ENCODE peak calls at places on chromosome 2, in six cellular contexts. B, W, P, L, R and M are unnamed samples. For H3K4me1, the result is how much of the 10 kb centered on the place peaks cover.

GRCh38 chr2:64654993-64655666 is 1.4 kb upstream of the SERTAD2 start:
- DNase-seq in W (no peak), B (no peak), L (no peak), P (peak), R (no peak), M (no peak)

GRCh38 chr2:225399509-225399908 is at the start of gene NYAP2:
- DNase-seq in L (no peak), W (no peak), B (no peak), R (no peak), P (no peak), M (no peak)

GRCh38 chr2:241558532-241559488 is at the start of gene BOK:
- DNase-seq in W (peak), B (peak), L (peak), P (peak), R (peak), M (no peak)

GRCh38 chr2:186903183-186903582 is 54.2 kb upstream of the ZSWIM2 start:
- DNase-seq in B (no peak), L (no peak), W (no peak), R (no peak), P (no peak), M (no peak)

GRCh38 chr2:217956895-217957457 is 45.8 kb downstream of the TNS1 start:
- DNase-seq in P (no peak), R (peak), B (peak), W (peak), L (peak), M (no peak)

GRCh38 chr2:196336206-196336605 is 164.8 kb upstream of the STK17B start:
- DNase-seq in W (no peak), B (no peak), L (no peak), R (no peak), P (no peak), M (no peak)

GRCh38 chr2:27857417-27858172 is 32.6 kb downstream of the RBKS start:
- DNase-seq in R (no peak), B (no peak), W (no peak), P (no peak), L (no peak), M (no peak)

GRCh38 chr2:124804014-124804940 is 779.2 kb downstream of the CNTNAP5 start:
- DNase-seq in L (no peak), R (peak), W (no peak), B (no peak), P (peak), M (no peak)

GRCh38 chr2:149857344-149857743 is 269.8 kb upstream of the MMADHC start:
- DNase-seq in B (no peak), P (no peak), W (no peak), R (no peak), L (no peak), M (no peak)

GRCh38 chr2:165373322-165374025 is 96.0 kb upstream of the CSRNP3 start:
- DNase-seq in R (no peak), L (no peak), P (no peak), B (no peak), W (no peak), M (no peak)

GRCh38 chr2:185279999-185280398 is 458.6 kb upstream of the FSIP2 start:
- DNase-seq in R (no peak), W (no peak), L (no peak), B (no peak), P (no peak), M (no peak)

GRCh38 chr2:95061601-95062183 is 36.2 kb downstream of the MAL start:
- DNase-seq in L (no peak), B (no peak), P (no peak), R (peak), W (no peak), M (no peak)

GRCh38 chr2:203814661-203815540 is 52.7 kb upstream of the CTLA4 start:
- DNase-seq in R (peak), L (peak), B (peak), P (peak), W (peak), M (no peak)

GRCh38 chr2:45452866-45453265 is 158.2 kb downstream of the SRBD1 start:
- DNase-seq in B (peak), R (no peak), L (peak), W (no peak), P (no peak), M (no peak)

GRCh38 chr2:130387071-130387400 is 31.2 kb downstream of the PTPN18 start:
- DNase-seq in L (no peak), B (no peak), W (no peak), P (no peak), R (no peak), M (no peak)

GRCh38 chr2:170022692-170023091 is 155.3 kb upstream of the MYO3B start:
- DNase-seq in L (no peak), P (no peak), W (no peak), B (no peak), R (no peak), M (no peak)

GRCh38 chr2:132608222-132608795 is 61.7 kb downstream of the LYPD1 start:
- DNase-seq in L (no peak), W (no peak), B (no peak), P (no peak), R (no peak), M (no peak)

GRCh38 chr2:36352024-36352398 is 3.6 kb upstream of the CRIM1 start:
- DNase-seq in W (no peak), P (no peak), R (no peak), L (no peak), B (no peak), M (no peak)

GRCh38 chr2:174546519-174547506 is 50.8 kb downstream of the WIPF1 start:
- DNase-seq in P (no peak), W (no peak), B (no peak), R (no peak), L (no peak), M (no peak)

GRCh38 chr2:182372661-182373060 is 54.2 kb downstream of the PDE1A start:
- DNase-seq in W (no peak), P (peak), B (no peak), L (peak), R (no peak), M (no peak)

GRCh38 chr2:219031005-219031738 is 10.1 kb downstream of the CFAP65 start:
- DNase-seq in L (no peak), W (no peak), B (no peak), P (no peak), R (no peak), M (no peak)

GRCh38 chr2:16152928-16153753 is 212.8 kb downstream of the MYCN start:
- DNase-seq in R (no peak), W (no peak), B (no peak), L (no peak), P (no peak), M (no peak)

GRCh38 chr2:28588231-28588725 is 92.4 kb downstream of the PLB1 start:
- DNase-seq in W (no peak), R (no peak), P (no peak), B (no peak), L (no peak), M (no peak)

GRCh38 chr2:241309684-241310117 is 5.8 kb downstream of the HDLBP start:
- DNase-seq in R (peak), L (no peak), P (no peak), W (peak), B (no peak), M (no peak)

GRCh38 chr2:226699321-226699720 is 100.3 kb downstream of the IRS1 start:
- DNase-seq in P (no peak), R (peak), W (no peak), B (peak), L (peak), M (no peak)

GRCh38 chr2:8729939-8730338 is 48.1 kb downstream of the ID2 start:
- DNase-seq in P (no peak), B (no peak), R (no peak), W (no peak), L (no peak), M (no peak)

GRCh38 chr2:189683348-189683747 is 8.9 kb downstream of the ANKAR start:
- DNase-seq in W (no peak), B (no peak), R (no peak), P (no peak), L (no peak), M (no peak)

GRCh38 chr2:237434916-237435315 is 21.0 kb upstream of the COL6A3 start:
- DNase-seq in R (peak), P (no peak), B (peak), W (no peak), L (peak), M (no peak)
- H3K4me1 ChIP-seq in R (under half), P (under half), B (under half), W (under half), L (under half), M (under half)

GRCh38 chr2:151409601-151410484 is at the start of gene RIF1:
- DNase-seq in B (peak), P (peak), L (peak), R (peak), W (peak), M (peak)
- TF ChIP-seq POLR2A in B (peak), P (peak), L (peak), R (no peak), W (no peak), M (no peak)

GRCh38 chr2:193778293-193778692 is 1583.6 kb upstream of the TMEFF2 start:
- DNase-seq in L (no peak), P (no peak), B (no peak), R (no peak), W (no peak), M (no peak)

GRCh38 chr2:193776988-193777387 is 1582.3 kb upstream of the TMEFF2 start:
- DNase-seq in B (no peak), W (no peak), R (no peak), P (no peak), L (no peak), M (no peak)
- TF ChIP-seq CTCF in B (no peak), W (no peak), R (no peak), P (no peak), L (no peak), M (no peak)

GRCh38 chr2:223697921-223698645 is 95.9 kb upstream of the SCG2 start:
- DNase-seq in P (no peak), B (no peak), W (no peak), R (no peak), L (no peak), M (no peak)
- H3K4me1 ChIP-seq in P (under half), B (under half), W (under half), R (under half), L (under half), M (under half)

GRCh38 chr2:25041928-25042320 is at the start of gene EFR3B:
- DNase-seq in R (peak), W (peak), B (peak), P (peak), L (peak), M (peak)
- TF ChIP-seq POLR2A in R (no peak), W (no peak), B (peak), P (peak), L (peak), M (no peak)

GRCh38 chr2:43074052-43074451 is 152.4 kb downstream of the ZFP36L2 start:
- DNase-seq in W (no peak), L (no peak), R (peak), B (no peak), P (no peak), M (no peak)

GRCh38 chr2:43076676-43077075 is 149.7 kb downstream of the ZFP36L2 start:
- DNase-seq in R (no peak), B (no peak), P (no peak), W (no peak), L (no peak), M (no peak)

GRCh38 chr2:43074592-43075053 is 151.8 kb downstream of the ZFP36L2 start:
- DNase-seq in B (no peak), P (no peak), L (no peak), W (no peak), R (peak), M (no peak)

GRCh38 chr2:43075906-43076585 is 150.4 kb downstream of the ZFP36L2 start:
- DNase-seq in W (no peak), B (peak), P (no peak), L (peak), R (peak), M (no peak)

GRCh38 chr2:43075054-43075593 is 151.3 kb downstream of the ZFP36L2 start:
- DNase-seq in R (peak), P (no peak), W (peak), B (peak), L (peak), M (no peak)
- TF ChIP-seq CTCF in R (no peak), P (no peak), W (no peak), B (no peak), L (no peak), M (no peak)

GRCh38 chr2:37666772-37667171 is 4.7 kb downstream of the CDC42EP3 start:
- DNase-seq in B (no peak), P (no peak), R (no peak), W (no peak), L (no peak), M (no peak)

GRCh38 chr2:37665038-37665437 is 6.4 kb downstream of the CDC42EP3 start:
- DNase-seq in B (no peak), P (no peak), R (no peak), W (no peak), L (no peak), M (no peak)

GRCh38 chr2:37664190-37664751 is 7.2 kb downstream of the CDC42EP3 start:
- DNase-seq in W (no peak), B (no peak), R (no peak), L (no peak), P (no peak), M (no peak)

GRCh38 chr2:37665622-37666362 is 5.7 kb downstream of the CDC42EP3 start:
- DNase-seq in L (no peak), B (no peak), P (no peak), R (no peak), W (no peak), M (no peak)

GRCh38 chr2:37663390-37663789 is 8.1 kb downstream of the CDC42EP3 start:
- DNase-seq in R (no peak), P (no peak), W (no peak), B (no peak), L (no peak), M (no peak)
- H3K4me1 ChIP-seq in R (under half), P (under half), W (half or more), B (under half), L (under half), M (under half)

DNA sequence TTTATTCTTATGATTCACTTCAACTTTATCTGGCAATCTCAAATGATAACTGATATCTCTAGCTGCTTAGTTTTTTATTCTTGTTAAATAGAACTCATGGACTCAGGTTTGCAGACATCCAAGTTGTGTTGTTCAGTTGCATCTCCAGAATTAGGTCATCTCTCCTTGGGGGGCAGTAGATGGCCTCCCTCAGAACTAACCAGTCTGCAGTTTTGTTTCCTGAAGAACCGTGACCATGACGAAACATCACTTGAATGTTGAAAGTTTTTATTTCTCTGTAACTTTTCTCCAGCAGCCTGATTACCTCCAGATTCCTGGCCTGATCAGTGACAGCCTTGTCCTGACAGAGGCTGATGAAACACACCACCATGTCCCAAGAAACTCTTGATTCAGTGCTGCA is 321.5 kb downstream of the GALNT13 start:
- DNase-seq in P (no peak), W (no peak), R (no peak), B (no peak), L (no peak), M (no peak)
- TF ChIP-seq POLR2A in P (no peak), W (no peak), R (no peak), B (no peak), L (no peak), M (no peak)

GRCh38 chr2:231800493-231801091 is 14.3 kb downstream of the COPS7B start:
- DNase-seq in P (peak), L (no peak), B (no peak), W (peak), R (peak), M (no peak)
- TF ChIP-seq CTCF in P (peak), L (peak), B (no peak), W (peak), R (peak), M (peak)

DNA sequence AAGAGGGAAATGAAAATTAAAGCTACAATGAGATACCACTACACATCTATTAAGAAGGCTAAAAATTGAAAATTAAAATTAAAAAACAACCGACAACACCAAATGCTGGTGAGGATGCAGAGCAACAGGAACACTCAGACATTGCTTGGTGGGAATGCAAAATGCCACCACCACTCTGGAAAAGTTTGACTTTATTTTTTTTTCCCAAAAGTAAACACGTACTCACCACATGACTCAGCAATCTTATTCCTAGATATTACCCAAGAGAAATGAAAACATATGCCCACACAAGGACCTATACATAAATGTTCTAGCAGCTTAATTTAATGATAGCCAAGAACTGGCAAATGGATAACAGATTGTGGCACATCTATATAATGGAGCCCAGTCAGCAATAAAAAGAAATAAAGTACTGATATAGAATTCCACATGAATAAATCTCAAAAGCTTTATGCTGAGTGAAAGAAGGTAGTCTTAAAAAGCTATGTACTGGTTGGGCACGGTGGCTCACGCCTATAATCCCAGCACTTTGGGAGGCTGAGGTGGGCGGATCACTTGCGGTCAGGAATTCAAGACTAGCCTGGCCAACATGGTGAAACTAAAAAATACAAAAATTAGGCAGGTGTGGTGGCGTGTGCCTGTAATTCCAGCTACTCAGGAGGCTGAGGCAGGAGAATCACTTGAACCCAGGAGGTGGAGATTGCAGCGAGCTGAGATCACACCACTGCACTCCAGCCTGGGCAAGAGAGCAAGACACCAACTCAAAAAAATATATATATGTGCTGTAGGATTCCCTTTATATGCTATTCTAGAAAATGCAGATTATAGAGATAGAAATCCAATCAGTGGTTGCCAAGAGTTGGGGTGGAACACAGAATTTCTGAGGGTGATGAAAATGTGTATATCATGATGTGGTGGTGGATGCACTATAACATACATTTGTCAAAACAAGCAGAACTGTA is 4.2 kb upstream of the PROC start:
- DNase-seq in P (no peak), R (no peak), L (no peak), B (no peak), W (peak), M (no peak)
- H3K4me1 ChIP-seq in P (half or more), R (under half), L (under half), B (under half), W (half or more), M (under half)